ENCODE peak calls at places on chromosomes 11 and 22, in five cellular contexts. E, Y, D, U and N are unnamed samples.
A peak's percentile ranks its signal among the peaks of the same experiment; 100 is the strongest.

GRCh38 chr22:20571531-20572007 is 64.2 kb downstream of the MED15 start:
- DNase-seq in E (no peak), Y (peak; percentile 53), D (no peak), U (peak; percentile 28), N (no peak)

GRCh38 chr22:25081409-25081824 is 118.2 kb upstream of the CRYBB3 start:
- DNase-seq in E (no peak), Y (peak; percentile 47), D (no peak), U (peak; percentile 49), N (no peak)

GRCh38 chr11:114147389-114148382 is 88.2 kb downstream of the ZBTB16 start:
- DNase-seq in E (no peak), Y (no peak), D (no peak), U (no peak), N (no peak)

GRCh38 chr22:48096846-48097665 is 1334.6 kb downstream of the TBC1D22A start:
- DNase-seq in E (no peak), Y (peak; percentile 72), D (no peak), U (no peak), N (no peak)

GRCh38 chr11:2762451-2762850 is 62.7 kb upstream of the KCNQ1OT1 start:
- DNase-seq in E (peak; percentile 5), Y (no peak), D (no peak), U (no peak), N (no peak)

GRCh38 chr11:12289667-12290476 is 87.5 kb upstream of the PARVA start:
- DNase-seq in E (no peak), Y (no peak), D (no peak), U (no peak), N (no peak)

GRCh38 chr11:86800076-86800955 is at the start of gene PRSS23:
- DNase-seq in E (peak; percentile 79), Y (no peak), D (peak; percentile 31), U (peak; percentile 70), N (no peak)

GRCh38 chr11:6817668-6818067 is 18.2 kb upstream of the OR6A2 start:
- DNase-seq in E (no peak), Y (no peak), D (no peak), U (no peak), N (no peak)

GRCh38 chr11:17596711-17597110 is 49.7 kb downstream of the OTOG start:
- DNase-seq in E (no peak), Y (no peak), D (no peak), U (no peak), N (no peak)

GRCh38 chr11:72239296-72239848 is 4.6 kb downstream of the PHOX2A start:
- DNase-seq in E (peak; percentile 89), Y (no peak), D (peak; percentile 41), U (no peak), N (no peak)

GRCh38 chr11:90594658-90595057 is 371.8 kb upstream of the CHORDC1 start:
- DNase-seq in E (no peak), Y (no peak), D (no peak), U (no peak), N (no peak)

GRCh38 chr11:71977743-71978418 is 20.8 kb upstream of the IL18BP start:
- DNase-seq in E (no peak), Y (peak; percentile 77), D (peak; percentile 15), U (peak; percentile 44), N (peak; percentile 49)

GRCh38 chr11:96332236-96332761 is 10.7 kb downstream of the MAML2 start:
- DNase-seq in E (no peak), Y (no peak), D (no peak), U (no peak), N (no peak)

GRCh38 chr11:63909621-63910506 is 7.1 kb downstream of the RCOR2 start:
- DNase-seq in E (no peak), Y (no peak), D (no peak), U (no peak), N (no peak)

GRCh38 chr22:17578129-17578754 is 14.9 kb downstream of the SLC25A18 start:
- DNase-seq in E (no peak), Y (no peak), D (peak; percentile 48), U (no peak), N (no peak)

GRCh38 chr11:5983443-5983842 is 3.3 kb downstream of the OR52L1 start:
- DNase-seq in E (no peak), Y (no peak), D (no peak), U (no peak), N (no peak)

GRCh38 chr11:69801513-69802335 is 17.5 kb downstream of the FGF3 start:
- DNase-seq in E (no peak), Y (peak; percentile 27), D (no peak), U (no peak), N (no peak)

GRCh38 chr11:64313491-64314145 is 3.7 kb downstream of the TRMT112 start:
- DNase-seq in E (peak; percentile 81), Y (no peak), D (no peak), U (no peak), N (no peak)

GRCh38 chr11:109612481-109612880 is 190.5 kb downstream of the C11orf87 start:
- DNase-seq in E (no peak), Y (no peak), D (no peak), U (no peak), N (no peak)

GRCh38 chr11:86588566-86589090 is 83.8 kb downstream of the ME3 start:
- DNase-seq in E (no peak), Y (no peak), D (peak; percentile 26), U (no peak), N (no peak)

GRCh38 chr11:36412781-36413383 is 97.2 kb downstream of the TRAF6 start:
- DNase-seq in E (no peak), Y (no peak), D (peak; percentile 61), U (no peak), N (peak; percentile 58)

GRCh38 chr22:41499624-41500280 is 30.8 kb downstream of the ACO2 start:
- DNase-seq in E (no peak), Y (no peak), D (no peak), U (no peak), N (no peak)

GRCh38 chr11:19777032-19777341 is 64.3 kb downstream of the NAV2 start:
- DNase-seq in E (no peak), Y (no peak), D (no peak), U (peak; percentile 38), N (no peak)

GRCh38 chr11:132158696-132159095 is 788.3 kb downstream of the NTM start:
- DNase-seq in E (no peak), Y (no peak), D (peak; percentile 45), U (no peak), N (peak; percentile 45)

GRCh38 chr11:75013051-75013450 is 24.3 kb downstream of the NEU3 start:
- DNase-seq in E (no peak), Y (no peak), D (no peak), U (no peak), N (peak; percentile 29)

GRCh38 chr11:116275634-116276033 is 497.2 kb downstream of the BUD13 start:
- DNase-seq in E (no peak), Y (no peak), D (peak; percentile 20), U (peak; percentile 10), N (no peak)

GRCh38 chr22:19821523-19822300 is 33.0 kb downstream of the GNB1L start:
- DNase-seq in E (peak; percentile 53), Y (no peak), D (no peak), U (no peak), N (no peak)

GRCh38 chr11:9639985-9640384 is 23.9 kb upstream of the SWAP70 start:
- DNase-seq in E (no peak), Y (peak; percentile 41), D (no peak), U (no peak), N (no peak)
- H3K27ac ChIP-seq in E (peak overlapping the region; percentile 50), Y (no peak overlapping the region), D (no peak overlapping the region), U (no peak overlapping the region), N (no peak overlapping the region)

DNA sequence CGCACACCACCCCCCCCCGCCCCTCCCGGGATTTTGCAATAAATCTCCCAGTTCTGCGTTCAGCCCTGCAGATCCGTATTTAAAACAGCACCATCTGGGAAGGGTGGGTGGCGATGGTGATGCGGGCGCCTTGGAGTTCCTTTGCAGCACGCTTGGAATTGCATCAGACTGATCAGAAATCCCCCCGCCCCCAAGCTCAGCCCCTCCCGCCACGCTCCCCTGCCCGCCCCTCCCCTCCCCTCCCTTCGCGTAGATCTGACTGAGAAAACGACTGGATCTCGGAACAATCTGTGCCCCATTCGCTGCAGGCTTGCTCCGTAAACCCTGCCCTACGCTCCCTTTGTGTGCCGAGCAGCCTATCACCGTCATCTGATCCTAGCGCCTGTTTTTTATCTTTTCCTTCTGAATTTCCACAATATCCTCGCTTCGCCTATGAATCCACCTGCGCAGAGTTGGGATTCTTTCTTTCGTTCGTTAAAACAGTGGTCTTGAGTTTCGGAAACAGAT is 18.1 kb upstream of the BDNF start:
- DNase-seq in E (no peak), Y (no peak), D (peak; percentile 91), U (peak; percentile 76), N (peak; percentile 84)
- H3K4me3 ChIP-seq in E (peak overlapping the region; percentile 51), Y (no peak overlapping the region), D (peak overlapping the region; percentile 82), U (peak overlapping the region; percentile 88), N (peak overlapping the region; percentile 68)

GRCh38 chr11:44775366-44776356 is 48.9 kb downstream of the TSPAN18 start:
- DNase-seq in E (peak; percentile 72), Y (peak; percentile 51), D (no peak), U (peak; percentile 80), N (peak; percentile 32)
- TF ChIP-seq CTCF in E (peak; percentile 61), Y (peak; percentile 87), D (peak; percentile 46), U (peak; percentile 70), N (peak; percentile 84)

DNA sequence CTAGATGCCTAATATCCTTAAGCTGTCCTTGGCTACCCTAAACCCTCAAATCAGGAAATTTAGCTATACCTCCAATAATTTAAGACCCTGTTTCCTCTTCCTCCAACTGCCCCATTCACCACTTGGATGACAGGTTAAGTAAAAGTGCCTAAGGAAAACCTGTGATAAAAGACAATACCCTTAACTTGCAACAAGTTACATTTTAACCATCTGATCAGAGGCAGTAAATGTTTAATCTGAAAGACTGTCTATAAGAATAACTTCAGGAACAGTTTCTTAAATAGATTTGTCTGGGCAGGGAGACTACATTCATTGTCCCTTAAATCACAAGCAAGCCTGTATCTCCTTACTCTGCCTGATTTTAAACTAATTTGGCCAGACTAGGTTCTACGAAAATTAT is 129.1 kb downstream of the APOL5 start:
- DNase-seq in E (no peak), Y (no peak), D (no peak), U (no peak), N (no peak)
- H3K27ac ChIP-seq in E (no peak overlapping the region), Y (no peak overlapping the region), D (no peak overlapping the region), U (peak overlapping the region; percentile 70), N (no peak overlapping the region)

GRCh38 chr11:14972581-14973490 is 685 bp upstream of the CALCA start:
- DNase-seq in E (no peak), Y (peak; percentile 6), D (no peak), U (no peak), N (no peak)

GRCh38 chr11:14977481-14977880 is 5.3 kb upstream of the CALCA start:
- DNase-seq in E (no peak), Y (no peak), D (no peak), U (no peak), N (no peak)

GRCh38 chr11:14974021-14974698 is 2.0 kb upstream of the CALCA start:
- DNase-seq in E (peak; percentile 57), Y (no peak), D (no peak), U (no peak), N (no peak)

GRCh38 chr11:14973621-14974020 is 1.5 kb upstream of the CALCA start:
- DNase-seq in E (no peak), Y (no peak), D (peak; percentile 6), U (no peak), N (no peak)

GRCh38 chr11:14974723-14975587 is 2.8 kb upstream of the CALCA start:
- DNase-seq in E (peak; percentile 61), Y (peak; percentile 40), D (peak; percentile 11), U (peak; percentile 49), N (peak; percentile 39)
- H3K4me3 ChIP-seq in E (peak overlapping the region; percentile 37), Y (no peak overlapping the region), D (no peak overlapping the region), U (peak overlapping the region; percentile 29), N (no peak overlapping the region)

GRCh38 chr11:50423208-50423607 is 390.5 kb downstream of the OR4C45 start:
- DNase-seq in E (no peak), Y (no peak), D (no peak), U (no peak), N (no peak)
- TF ChIP-seq CTCF in E (no peak), Y (peak; percentile 26), D (no peak), U (no peak), N (no peak)